ENCODE peak calls at places on chromosome 5, in eight cellular contexts. C is neural crest cell; F is WERI-Rb-1; V is progenitor cell of endocrine pancreas; O is mammary epithelial cell; K is CD8-positive, alpha-beta T cell; M is cardiac muscle cell; D is fibroblast of lung. G is an unnamed sample.

GRCh38 chr5:43313854-43314457 is 744 bp upstream of the HMGCS1 start:
- DNase-seq in C (peak; percentile 18), F (no peak), V (no peak), O (no peak), K (no peak), M (peak; percentile 20), D (no peak), G (no peak)

GRCh38 chr5:154092356-154092755 is 53.6 kb downstream of the MFAP3 start:
- DNase-seq in C (no peak), F (no peak), V (no peak), O (no peak), K (no peak), M (no peak), D (no peak), G (peak; percentile 48)

GRCh38 chr5:82445729-82446349 is 167.7 kb upstream of the RPS23 start:
- DNase-seq in C (no peak), F (peak; percentile 16), V (no peak), O (no peak), K (no peak), M (no peak), D (no peak), G (no peak)

GRCh38 chr5:157855404-157855994 is 3.4 kb downstream of the CLINT1 start:
- DNase-seq in C (peak; percentile 39), F (peak; percentile 54), V (no peak), O (peak; percentile 53), K (no peak), M (peak; percentile 69), D (peak; percentile 71), G (peak; percentile 73)

GRCh38 chr5:442335-443238 is at the start of gene EXOC3:
- DNase-seq in C (peak; percentile 70), F (peak; percentile 74), V (peak; percentile 65), O (peak; percentile 65), K (peak; percentile 88), M (peak; percentile 81), D (peak; percentile 65), G (peak; percentile 68)

GRCh38 chr5:159034083-159034824 is 65.5 kb downstream of the EBF1 start:
- DNase-seq in C (peak; percentile 11), F (no peak), V (no peak), O (no peak), K (no peak), M (no peak), D (no peak), G (peak; percentile 56)

GRCh38 chr5:100840364-100840763 is 62.7 kb downstream of the ST8SIA4 start:
- DNase-seq in C (no peak), F (no peak), V (no peak), O (peak; percentile 89), K (no peak), M (no peak), D (peak; percentile 71), G (peak; percentile 71)

GRCh38 chr5:41751867-41752266 is 118.4 kb downstream of the OXCT1 start:
- DNase-seq in C (no peak), F (no peak), V (no peak), O (no peak), K (no peak), M (no peak), D (no peak), G (no peak)

GRCh38 chr5:50849554-50849953 is 183.1 kb downstream of the PARP8 start:
- DNase-seq in C (no peak), F (no peak), V (no peak), O (no peak), K (no peak), M (no peak), D (no peak), G (no peak)

GRCh38 chr5:173326501-173326960 is 1.7 kb downstream of the STC2 start:
- DNase-seq in C (no peak), F (no peak), V (no peak), O (no peak), K (no peak), M (peak; percentile 21), D (peak; percentile 90), G (peak; percentile 95)

GRCh38 chr5:133365326-133365725 is 247.0 kb downstream of the FSTL4 start:
- DNase-seq in C (peak; percentile 48), F (peak; percentile 58), V (peak; percentile 33), O (no peak), K (no peak), M (peak; percentile 32), D (no peak), G (no peak)
- TF ChIP-seq CTCF in C (peak; percentile 62), F (peak; percentile 85), V (peak; percentile 66), O (peak; percentile 41), K (no peak), M (no peak), D (no peak), G (peak; percentile 34)

DNA sequence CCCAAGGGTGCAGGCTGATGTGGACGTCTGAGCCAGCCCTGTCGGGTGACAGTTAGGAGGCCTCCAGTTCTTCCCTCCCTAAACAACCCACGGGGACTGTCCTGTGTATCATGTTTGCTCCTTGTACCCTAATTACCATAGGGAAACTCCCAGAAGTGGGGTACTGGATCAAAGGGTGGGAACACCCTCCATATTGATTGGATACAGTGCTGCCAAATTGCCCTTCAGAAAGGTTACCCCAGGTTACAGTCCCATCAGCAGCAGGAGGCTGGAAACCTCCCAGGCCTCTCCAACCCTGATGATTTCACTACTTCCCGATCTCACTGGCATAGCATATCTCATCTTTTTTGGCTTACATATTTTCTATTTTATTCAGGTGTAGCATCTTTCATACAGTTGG is 22.0 kb downstream of the UBE2QL1 start:
- DNase-seq in C (no peak), F (no peak), V (no peak), O (no peak), K (no peak), M (no peak), D (no peak), G (no peak)
- TF ChIP-seq CTCF in C (no peak), F (no peak), V (no peak), O (no peak), K (no peak), M (no peak), D (no peak), G (no peak)

GRCh38 chr5:127351418-127351817 is 60.8 kb downstream of the MEGF10 start:
- DNase-seq in C (no peak), F (no peak), V (no peak), O (no peak), K (no peak), M (no peak), D (no peak), G (no peak)
- TF ChIP-seq CTCF in C (no peak), F (no peak), V (no peak), O (no peak), K (no peak), M (no peak), D (no peak), G (no peak)

DNA sequence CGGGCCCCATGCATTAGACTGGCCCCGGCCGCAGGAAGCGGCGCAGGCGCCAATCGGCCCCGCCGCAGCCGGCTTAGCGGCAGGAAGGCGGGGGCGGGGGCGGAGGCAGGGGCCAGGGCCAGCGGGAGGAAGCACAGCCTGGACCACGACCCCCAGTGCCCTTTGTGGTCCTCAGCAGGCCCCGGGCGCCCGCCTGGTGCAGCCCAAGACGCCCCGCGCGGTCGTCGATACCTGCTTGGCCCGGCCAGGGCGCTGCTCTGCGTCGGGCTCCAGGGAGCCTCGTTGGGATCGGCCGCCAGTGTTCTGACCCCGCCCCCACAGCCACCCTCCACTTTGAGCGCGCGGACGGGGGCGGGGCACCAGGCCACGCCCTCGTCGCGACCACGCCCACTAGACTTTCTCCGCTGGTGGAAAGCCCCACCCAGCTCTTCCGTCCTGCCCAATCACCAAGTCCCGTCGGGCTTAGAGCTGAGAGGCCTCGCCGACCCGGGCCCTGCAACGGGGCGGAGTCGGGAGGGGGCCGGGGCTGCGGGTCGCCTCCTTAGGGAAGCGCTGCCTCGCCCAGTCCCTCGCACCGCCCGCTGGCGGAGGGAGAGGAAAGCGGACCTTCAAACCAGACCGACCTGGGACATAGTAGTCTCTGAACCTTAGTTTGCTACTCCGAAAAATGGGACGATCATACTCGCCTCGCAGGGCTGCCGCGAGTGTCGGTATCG is at the start of gene PDLIM7:
- DNase-seq in C (peak; percentile 98), F (peak; percentile 89), V (peak; percentile 97), O (peak; percentile 95), K (peak; percentile 97), M (peak; percentile 98), D (peak; percentile 98), G (peak; percentile 99)
- TF ChIP-seq CTCF in C (no peak), F (no peak), V (peak; percentile 18), O (no peak), K (no peak), M (peak; percentile 17), D (no peak), G (peak; percentile 19)